ENCODE peak calls at places on chromosomes 11 and 22, in six cellular contexts. V, P, W, U, H and M are unnamed samples.

GRCh38 chr11:8138526-8138925 is 30.3 kb downstream of the RIC3 start:
- DNase-seq in V (no peak), P (no peak), W (no peak), U (no peak), H (no peak), M (no peak)

GRCh38 chr22:35923026-35923425 is 105.6 kb downstream of the RBFOX2 start:
- DNase-seq in V (no peak), P (no peak), W (no peak), U (no peak), H (no peak), M (no peak)

GRCh38 chr11:14258177-14258935 is 100.6 kb downstream of the RRAS2 start:
- DNase-seq in V (no peak), P (no peak), W (no peak), U (no peak), H (peak; percentile 44), M (no peak)

GRCh38 chr22:46196268-46196667 is 45.9 kb downstream of the PPARA start:
- DNase-seq in V (no peak), P (no peak), W (no peak), U (peak; percentile 77), H (no peak), M (no peak)

GRCh38 chr22:44161673-44162072 is 19.1 kb upstream of the PARVG start:
- DNase-seq in V (no peak), P (no peak), W (no peak), U (no peak), H (no peak), M (no peak)

GRCh38 chr11:104134760-104135159 is 29.2 kb downstream of the PDGFD start:
- DNase-seq in V (no peak), P (no peak), W (no peak), U (no peak), H (peak; percentile 3), M (no peak)

GRCh38 chr11:37881741-37882140 is 1283.7 kb upstream of the RAG2 start:
- DNase-seq in V (no peak), P (no peak), W (no peak), U (no peak), H (no peak), M (no peak)

GRCh38 chr22:35307892-35308291 is 8.2 kb downstream of the TOM1 start:
- DNase-seq in V (no peak), P (no peak), W (no peak), U (no peak), H (no peak), M (no peak)

GRCh38 chr11:113401718-113402117 is 14.1 kb downstream of the ANKK1 start:
- DNase-seq in V (no peak), P (peak; percentile 86), W (no peak), U (peak; percentile 72), H (peak; percentile 12), M (peak; percentile 1)

GRCh38 chr11:40125054-40125453 is 1334.4 kb downstream of the LRRC4C start:
- DNase-seq in V (no peak), P (peak; percentile 23), W (no peak), U (no peak), H (no peak), M (no peak)

GRCh38 chr11:17611503-17612220 is 64.6 kb downstream of the OTOG start:
- DNase-seq in V (no peak), P (no peak), W (no peak), U (no peak), H (no peak), M (no peak)

GRCh38 chr11:45517171-45517770 is 148.2 kb downstream of the CHST1 start:
- DNase-seq in V (no peak), P (no peak), W (no peak), U (no peak), H (no peak), M (no peak)

GRCh38 chr11:3146612-3147256 is 18.4 kb downstream of the OSBPL5 start:
- DNase-seq in V (no peak), P (no peak), W (no peak), U (no peak), H (no peak), M (peak; percentile 88)

GRCh38 chr11:131392528-131393255 is 22.3 kb downstream of the NTM start:
- DNase-seq in V (no peak), P (no peak), W (peak; percentile 29), U (no peak), H (no peak), M (no peak)

GRCh38 chr11:69374110-69374981 is 80.4 kb downstream of the MYEOV start:
- DNase-seq in V (no peak), P (peak; percentile 8), W (no peak), U (peak; percentile 22), H (no peak), M (peak; percentile 59)

GRCh38 chr22:19748139-19748538 is 12.4 kb upstream of the TBX1 start:
- DNase-seq in V (no peak), P (no peak), W (no peak), U (no peak), H (no peak), M (no peak)

GRCh38 chr11:119806064-119806915 is 77.3 kb upstream of the NECTIN1 start:
- DNase-seq in V (no peak), P (no peak), W (no peak), U (no peak), H (no peak), M (no peak)

GRCh38 chr11:2311456-2312201 is 9.8 kb downstream of the TSPAN32 start:
- DNase-seq in V (no peak), P (no peak), W (no peak), U (no peak), H (no peak), M (no peak)

GRCh38 chr11:19905280-19905853 is 192.7 kb downstream of the NAV2 start:
- DNase-seq in V (no peak), P (no peak), W (peak; percentile 72), U (no peak), H (peak; percentile 61), M (no peak)

GRCh38 chr11:131025020-131025419 is 108.7 kb upstream of the SNX19 start:
- DNase-seq in V (peak; percentile 29), P (no peak), W (peak; percentile 36), U (no peak), H (peak; percentile 5), M (no peak)

GRCh38 chr22:47334596-47334995 is 572.1 kb downstream of the TBC1D22A start:
- DNase-seq in V (no peak), P (no peak), W (no peak), U (no peak), H (no peak), M (no peak)

GRCh38 chr22:47335460-47335859 is 573.0 kb downstream of the TBC1D22A start:
- DNase-seq in V (no peak), P (no peak), W (no peak), U (no peak), H (no peak), M (no peak)

GRCh38 chr22:47337161-47337621 is 574.7 kb downstream of the TBC1D22A start:
- DNase-seq in V (peak; percentile 42), P (peak; percentile 67), W (no peak), U (no peak), H (peak; percentile 73), M (peak; percentile 93)

GRCh38 chr22:47333625-47334024 is 571.2 kb downstream of the TBC1D22A start:
- DNase-seq in V (peak; percentile 48), P (no peak), W (no peak), U (no peak), H (no peak), M (peak; percentile 31)

DNA sequence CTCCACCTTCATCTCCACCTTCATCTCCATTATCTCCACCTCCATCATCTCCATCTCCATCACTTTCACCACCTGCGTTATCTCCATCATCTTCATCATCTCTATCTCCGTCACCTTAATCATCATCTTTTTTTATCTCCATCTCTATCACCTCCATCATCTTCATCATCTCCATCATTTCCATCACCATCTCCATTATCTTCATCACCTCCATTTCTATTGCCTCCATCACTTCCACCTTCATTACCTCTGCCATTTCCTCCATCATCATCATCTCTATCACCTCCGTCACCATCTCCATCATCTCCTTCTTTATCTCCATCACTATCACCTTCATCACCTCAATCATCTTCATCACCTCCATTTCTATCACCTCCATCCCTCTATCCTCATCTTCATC is 573.5 kb downstream of the TBC1D22A start:
- DNase-seq in V (no peak), P (no peak), W (no peak), U (no peak), H (no peak), M (no peak)
- H3K9me3 ChIP-seq in V (peaks cover 21% of the 10 kb centered on the region), P (no peaks in the 10 kb centered on the region), W (no peaks in the 10 kb centered on the region), U (no peaks in the 10 kb centered on the region), H (peaks cover 9% of the 10 kb centered on the region), M (peaks cover 3% of the 10 kb centered on the region)

GRCh38 chr11:123063396-123064267 is 1.7 kb upstream of the HSPA8 start:
- DNase-seq in V (no peak), P (peak; percentile 66), W (no peak), U (peak; percentile 50), H (no peak), M (no peak)
- H3K4me3 ChIP-seq in V (peak overlapping the region; percentile 95), P (peak overlapping the region; percentile 96), W (peak overlapping the region; percentile 64), U (peak overlapping the region; percentile 94), H (peak overlapping the region; percentile 98), M (peak overlapping the region; percentile 77)

GRCh38 chr22:47304854-47305253 is 542.4 kb downstream of the TBC1D22A start:
- DNase-seq in V (no peak), P (no peak), W (no peak), U (no peak), H (no peak), M (no peak)
- H3K9me3 ChIP-seq in V (no peaks in the 10 kb centered on the region), P (no peaks in the 10 kb centered on the region), W (no peaks in the 10 kb centered on the region), U (no peaks in the 10 kb centered on the region), H (no peaks in the 10 kb centered on the region), M (peaks cover 3% of the 10 kb centered on the region)

GRCh38 chr11:27694992-27695391 is 5.3 kb downstream of the BDNF start:
- DNase-seq in V (no peak), P (no peak), W (no peak), U (no peak), H (no peak), M (no peak)

GRCh38 chr11:27698872-27699241 is 1.4 kb downstream of the BDNF start:
- DNase-seq in V (peak; percentile 87), P (peak; percentile 82), W (peak; percentile 88), U (peak; percentile 74), H (peak; percentile 88), M (peak; percentile 92)

GRCh38 chr11:27696112-27696511 is 4.1 kb downstream of the BDNF start:
- DNase-seq in V (no peak), P (no peak), W (no peak), U (no peak), H (no peak), M (no peak)

GRCh38 chr11:27697679-27698275 is 2.5 kb downstream of the BDNF start:
- DNase-seq in V (no peak), P (no peak), W (no peak), U (no peak), H (no peak), M (no peak)

GRCh38 chr11:27696961-27697360 is 3.3 kb downstream of the BDNF start:
- DNase-seq in V (no peak), P (no peak), W (no peak), U (no peak), H (no peak), M (no peak)
- H3K4me3 ChIP-seq in V (peak overlapping the region; percentile 91), P (no peak overlapping the region), W (no peak overlapping the region), U (no peak overlapping the region), H (peak overlapping the region; percentile 78), M (peak overlapping the region; percentile 66)

GRCh38 chr11:34502949-34503348 is 10.6 kb downstream of the ELF5 start:
- DNase-seq in V (no peak), P (no peak), W (no peak), U (no peak), H (no peak), M (no peak)
- H3K9me3 ChIP-seq in V (no peaks in the 10 kb centered on the region), P (no peaks in the 10 kb centered on the region), W (no peaks in the 10 kb centered on the region), U (no peaks in the 10 kb centered on the region), H (no peaks in the 10 kb centered on the region), M (no peaks in the 10 kb centered on the region)